ENCODE peak calls at places on chromosomes 3 and 15, in five cellular contexts. One of them, this sample, is unnamed.

GRCh38 chr3:23073721-23074300 is 129.3 kb upstream of the UBE2E2 start:
- DNase-seq in transverse colon: no peak
- DNase-seq in HepG2: no peak
- DNase-seq in A549: no peak
- DNase-seq in heart left ventricle: no peak
- DNase-seq in this sample: no peak

GRCh38 chr15:83843511-83843910 is 189.6 kb downstream of the ADAMTSL3 start:
- DNase-seq in transverse colon: no peak
- DNase-seq in HepG2: no peak
- DNase-seq in A549: no peak
- DNase-seq in heart left ventricle: no peak
- DNase-seq in this sample: no peak

GRCh38 chr15:96107922-96108321 is 222.6 kb upstream of the NR2F2 start:
- DNase-seq in transverse colon: no peak
- DNase-seq in HepG2: no peak
- DNase-seq in A549: no peak
- DNase-seq in heart left ventricle: no peak
- DNase-seq in this sample: no peak

GRCh38 chr15:38535451-38536200 is 29.0 kb downstream of the RASGRP1 start:
- DNase-seq in transverse colon: no peak
- DNase-seq in HepG2: no peak
- DNase-seq in A549: no peak
- DNase-seq in heart left ventricle: no peak
- DNase-seq in this sample: no peak

GRCh38 chr3:133425898-133426297 is 26.0 kb downstream of the BFSP2 start:
- DNase-seq in transverse colon: no peak
- DNase-seq in HepG2: no peak
- DNase-seq in A549: no peak
- DNase-seq in heart left ventricle: no peak
- DNase-seq in this sample: no peak

GRCh38 chr3:127593187-127593586 is 2.7 kb upstream of the TPRA1 start:
- DNase-seq in transverse colon: no peak
- DNase-seq in HepG2: no peak
- DNase-seq in A549: no peak
- DNase-seq in heart left ventricle: peak
- DNase-seq in this sample: no peak

GRCh38 chr3:42680806-42681205 is 4.5 kb upstream of the KLHL40 start:
- DNase-seq in transverse colon: no peak
- DNase-seq in HepG2: no peak
- DNase-seq in A549: no peak
- DNase-seq in heart left ventricle: no peak
- DNase-seq in this sample: no peak

GRCh38 chr15:60932051-60932915 is 296.8 kb downstream of the RORA start:
- DNase-seq in transverse colon: no peak
- DNase-seq in HepG2: no peak
- DNase-seq in A549: peak
- DNase-seq in heart left ventricle: no peak
- DNase-seq in this sample: no peak

GRCh38 chr3:196537319-196537984 is 22.3 kb upstream of the SMCO1 start:
- DNase-seq in transverse colon: peak
- DNase-seq in HepG2: no peak
- DNase-seq in A549: no peak
- DNase-seq in heart left ventricle: no peak
- DNase-seq in this sample: peak

GRCh38 chr15:51094606-51095569 is at the start of gene TNFAIP8L3:
- DNase-seq in transverse colon: peak
- DNase-seq in HepG2: peak
- DNase-seq in A549: no peak
- DNase-seq in heart left ventricle: peak
- DNase-seq in this sample: no peak

GRCh38 chr15:63833246-63833696 is 477 bp downstream of the HERC1 start:
- DNase-seq in transverse colon: peak
- DNase-seq in HepG2: no peak
- DNase-seq in A549: no peak
- DNase-seq in heart left ventricle: peak
- DNase-seq in this sample: peak

GRCh38 chr15:62625421-62626033 is 417.0 kb upstream of the TPM1 start:
- DNase-seq in transverse colon: no peak
- DNase-seq in HepG2: no peak
- DNase-seq in A549: no peak
- DNase-seq in heart left ventricle: no peak
- DNase-seq in this sample: no peak

GRCh38 chr3:187833799-187834578 is 88.7 kb upstream of the BCL6 start:
- DNase-seq in transverse colon: no peak
- DNase-seq in HepG2: no peak
- DNase-seq in A549: no peak
- DNase-seq in heart left ventricle: no peak
- DNase-seq in this sample: no peak

GRCh38 chr15:67080900-67081431 is 15.6 kb downstream of the SMAD3 start:
- DNase-seq in transverse colon: no peak
- DNase-seq in HepG2: no peak
- DNase-seq in A549: peak
- DNase-seq in heart left ventricle: peak
- DNase-seq in this sample: no peak

GRCh38 chr3:48655586-48655985 is 7.1 kb downstream of the CELSR3 start:
- DNase-seq in transverse colon: no peak
- DNase-seq in HepG2: no peak
- DNase-seq in A549: no peak
- DNase-seq in heart left ventricle: no peak
- DNase-seq in this sample: peak

GRCh38 chr3:78645628-78646310 is 1122.0 kb downstream of the ROBO1 start:
- DNase-seq in transverse colon: no peak
- DNase-seq in HepG2: peak
- DNase-seq in A549: peak
- DNase-seq in heart left ventricle: no peak
- DNase-seq in this sample: no peak

GRCh38 chr3:70989174-70989573 is 594.4 kb downstream of the FOXP1 start:
- DNase-seq in transverse colon: no peak
- DNase-seq in HepG2: no peak
- DNase-seq in A549: no peak
- DNase-seq in heart left ventricle: no peak
- DNase-seq in this sample: no peak

GRCh38 chr15:78438595-78439285 is 724 bp downstream of the IREB2 start:
- DNase-seq in transverse colon: no peak
- DNase-seq in HepG2: peak
- DNase-seq in A549: peak
- DNase-seq in heart left ventricle: no peak
- DNase-seq in this sample: no peak

GRCh38 chr3:128554100-128554464 is 61.1 kb upstream of the GATA2 start:
- DNase-seq in transverse colon: no peak
- DNase-seq in HepG2: peak
- DNase-seq in A549: peak
- DNase-seq in heart left ventricle: no peak
- DNase-seq in this sample: no peak

GRCh38 chr15:96068897-96069296 is 261.6 kb upstream of the NR2F2 start:
- DNase-seq in transverse colon: no peak
- DNase-seq in HepG2: no peak
- DNase-seq in A549: no peak
- DNase-seq in heart left ventricle: no peak
- DNase-seq in this sample: no peak

GRCh38 chr15:64398575-64398974 is 10.9 kb downstream of the TRIP4 start:
- DNase-seq in transverse colon: no peak
- DNase-seq in HepG2: no peak
- DNase-seq in A549: no peak
- DNase-seq in heart left ventricle: no peak
- DNase-seq in this sample: no peak

GRCh38 chr3:177126015-177126773 is 71.1 kb downstream of the TBL1XR1 start:
- DNase-seq in transverse colon: no peak
- DNase-seq in HepG2: no peak
- DNase-seq in A549: no peak
- DNase-seq in heart left ventricle: no peak
- DNase-seq in this sample: no peak

GRCh38 chr3:63383040-63383439 is 104.9 kb downstream of the SYNPR start:
- DNase-seq in transverse colon: no peak
- DNase-seq in HepG2: no peak
- DNase-seq in A549: no peak
- DNase-seq in heart left ventricle: no peak
- DNase-seq in this sample: no peak

GRCh38 chr15:77030928-77031375 is 36.0 kb downstream of the PSTPIP1 start:
- DNase-seq in transverse colon: peak
- DNase-seq in HepG2: no peak
- DNase-seq in A549: no peak
- DNase-seq in heart left ventricle: peak
- DNase-seq in this sample: peak

GRCh38 chr3:167684389-167684993 is 30.7 kb upstream of the WDR49 start:
- DNase-seq in transverse colon: no peak
- DNase-seq in HepG2: peak
- DNase-seq in A549: peak
- DNase-seq in heart left ventricle: no peak
- DNase-seq in this sample: no peak

GRCh38 chr15:65309882-65310418 is 5.5 kb downstream of the RNU5B-1 start:
- DNase-seq in transverse colon: no peak
- DNase-seq in HepG2: no peak
- DNase-seq in A549: no peak
- DNase-seq in heart left ventricle: no peak
- DNase-seq in this sample: no peak

GRCh38 chr3:156161172-156161571 is 40.8 kb downstream of the KCNAB1 start:
- DNase-seq in transverse colon: no peak
- DNase-seq in HepG2: no peak
- DNase-seq in A549: no peak
- DNase-seq in heart left ventricle: no peak
- DNase-seq in this sample: no peak

GRCh38 chr15:85580914-85581313 is 200.5 kb downstream of the AKAP13 start:
- DNase-seq in transverse colon: peak
- DNase-seq in HepG2: no peak
- DNase-seq in A549: peak
- DNase-seq in heart left ventricle: peak
- DNase-seq in this sample: peak

GRCh38 chr3:50153782-50154475 is 1.2 kb upstream of the SEMA3F start:
- DNase-seq in transverse colon: no peak
- DNase-seq in HepG2: no peak
- DNase-seq in A549: no peak
- DNase-seq in heart left ventricle: no peak
- DNase-seq in this sample: no peak
- H3K4me3 ChIP-seq in transverse colon: peak
- H3K4me3 ChIP-seq in HepG2: peak
- H3K4me3 ChIP-seq in A549: peak
- H3K4me3 ChIP-seq in heart left ventricle: peak
- H3K4me3 ChIP-seq in this sample: peak

GRCh38 chr3:185750015-185750414 is 74.8 kb downstream of the IGF2BP2 start:
- DNase-seq in transverse colon: no peak
- DNase-seq in HepG2: peak
- DNase-seq in A549: no peak
- DNase-seq in heart left ventricle: no peak
- DNase-seq in this sample: no peak
- H3K27ac ChIP-seq in transverse colon: peak
- H3K27ac ChIP-seq in HepG2: peak
- H3K27ac ChIP-seq in A549: no peak
- H3K27ac ChIP-seq in heart left ventricle: no peak
- H3K27ac ChIP-seq in this sample: no peak

GRCh38 chr15:88909956-88910831 is 3.0 kb downstream of the MFGE8 start:
- DNase-seq in transverse colon: no peak
- DNase-seq in HepG2: no peak
- DNase-seq in A549: no peak
- DNase-seq in heart left ventricle: no peak
- DNase-seq in this sample: no peak

GRCh38 chr15:88913850-88914169 is 631 bp upstream of the MFGE8 start:
- DNase-seq in transverse colon: no peak
- DNase-seq in HepG2: no peak
- DNase-seq in A549: no peak
- DNase-seq in heart left ventricle: no peak
- DNase-seq in this sample: no peak

GRCh38 chr15:88912500-88912921 is 668 bp downstream of the MFGE8 start:
- DNase-seq in transverse colon: no peak
- DNase-seq in HepG2: no peak
- DNase-seq in A549: no peak
- DNase-seq in heart left ventricle: peak
- DNase-seq in this sample: no peak

GRCh38 chr15:88913017-88913849 is at the start of gene MFGE8:
- DNase-seq in transverse colon: peak
- DNase-seq in HepG2: peak
- DNase-seq in A549: peak
- DNase-seq in heart left ventricle: peak
- DNase-seq in this sample: peak

DNA sequence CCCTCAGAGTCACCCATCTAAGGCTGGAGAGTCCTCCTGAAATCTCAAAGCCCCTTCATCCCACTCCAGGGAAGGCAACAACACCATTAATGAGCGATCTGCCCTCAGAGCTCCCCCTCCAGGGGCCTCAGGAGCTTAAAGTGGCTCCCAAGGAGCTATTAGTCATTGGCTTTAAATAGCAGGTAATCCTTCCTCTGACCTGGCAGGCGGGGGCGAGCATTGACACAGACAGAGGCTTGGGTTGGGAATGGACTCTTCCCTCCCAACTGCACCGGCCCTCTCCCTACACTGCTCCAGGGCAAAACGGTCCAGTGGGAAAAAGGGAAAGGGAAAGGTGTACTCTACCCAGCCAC is 1.4 kb downstream of the MFGE8 start:
- DNase-seq in transverse colon: no peak
- DNase-seq in HepG2: no peak
- DNase-seq in A549: peak
- DNase-seq in heart left ventricle: no peak
- DNase-seq in this sample: no peak
- TF ChIP-seq POLR2A in transverse colon: no peak
- TF ChIP-seq POLR2A in HepG2: no peak
- TF ChIP-seq POLR2A in A549: no peak
- TF ChIP-seq POLR2A in heart left ventricle: peak
- TF ChIP-seq POLR2A in this sample: no peak

DNA sequence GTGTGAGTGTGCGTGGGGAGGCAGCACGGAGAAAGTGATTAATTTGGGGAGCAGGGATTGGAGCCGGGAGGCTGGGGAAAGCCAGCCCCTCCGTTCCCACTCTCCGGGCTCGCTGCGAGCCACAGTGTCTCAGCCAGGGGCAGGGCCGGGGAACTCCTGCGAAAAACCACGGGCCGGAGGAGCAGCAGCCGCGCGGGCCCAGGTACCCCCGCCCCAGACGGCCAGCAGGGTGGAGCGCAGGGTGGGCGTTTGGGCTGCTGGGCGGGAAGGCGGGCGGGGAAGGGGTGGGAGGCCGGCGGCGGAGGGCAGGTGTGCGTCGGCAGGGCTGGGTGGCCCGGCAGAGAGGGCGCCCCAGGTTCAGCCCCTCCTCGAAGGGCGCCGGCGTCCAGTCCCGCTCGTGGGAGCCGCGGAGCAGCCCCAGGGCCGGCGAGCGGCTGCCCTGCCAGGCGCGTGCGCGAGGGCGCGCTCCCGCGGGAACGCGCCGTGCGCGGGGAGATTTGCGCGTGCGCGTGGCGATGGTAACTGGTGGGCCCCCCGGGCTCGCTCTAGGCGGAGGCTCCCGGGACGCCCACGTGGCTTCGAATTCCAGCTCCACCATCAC is 1.4 kb downstream of the CHL1 start:
- DNase-seq in transverse colon: no peak
- DNase-seq in HepG2: no peak
- DNase-seq in A549: no peak
- DNase-seq in heart left ventricle: peak
- DNase-seq in this sample: peak
- H3K4me3 ChIP-seq in transverse colon: peak
- H3K4me3 ChIP-seq in HepG2: no peak
- H3K4me3 ChIP-seq in A549: peak
- H3K4me3 ChIP-seq in heart left ventricle: peak
- H3K4me3 ChIP-seq in this sample: peak

GRCh38 chr3:99864289-99864688 is 46.6 kb downstream of the CMSS1 start:
- DNase-seq in transverse colon: no peak
- DNase-seq in HepG2: no peak
- DNase-seq in A549: no peak
- DNase-seq in heart left ventricle: no peak
- DNase-seq in this sample: no peak
- H3K27ac ChIP-seq in transverse colon: peak
- H3K27ac ChIP-seq in HepG2: no peak
- H3K27ac ChIP-seq in A549: no peak
- H3K27ac ChIP-seq in heart left ventricle: no peak
- H3K27ac ChIP-seq in this sample: peak

This sample was measured in Peyer's patch.